ENCODE peak calls at places on chromosome 10, in five cellular contexts. E is cardiac fibroblast, X is psoas muscle, C is cardiac muscle cell, B is fibroblast of the aortic adventitia. F is an unnamed sample.

GRCh38 chr10:79072041-79072441 is 3.3 kb downstream of the ZMIZ1 start:
- DNase-seq in E (no peak), X (no peak), C (no peak), B (peak; percentile 28), F (no peak)

GRCh38 chr10:98456043-98456570 is 9.4 kb upstream of the HPS1 start:
- DNase-seq in E (no peak), X (no peak), C (no peak), B (no peak), F (no peak)

GRCh38 chr10:78614267-78614666 is 454.5 kb upstream of the ZMIZ1 start:
- DNase-seq in E (no peak), X (no peak), C (no peak), B (no peak), F (no peak)

GRCh38 chr10:86411852-86412550 is 45.4 kb upstream of the GRID1 start:
- DNase-seq in E (no peak), X (no peak), C (no peak), B (no peak), F (no peak)

GRCh38 chr10:8369666-8370065 is 315.2 kb downstream of the GATA3 start:
- DNase-seq in E (peak; percentile 96), X (no peak), C (peak; percentile 61), B (peak; percentile 70), F (no peak)

GRCh38 chr10:79159141-79159619 is 90.4 kb downstream of the ZMIZ1 start:
- DNase-seq in E (peak; percentile 89), X (peak; percentile 71), C (peak; percentile 76), B (peak; percentile 76), F (no peak)

GRCh38 chr10:22824520-22824919 is 103.3 kb upstream of the ARMC3 start:
- DNase-seq in E (no peak), X (no peak), C (no peak), B (no peak), F (no peak)

GRCh38 chr10:94465684-94466083 is 63.3 kb downstream of the TBC1D12 start:
- DNase-seq in E (no peak), X (no peak), C (no peak), B (no peak), F (no peak)

GRCh38 chr10:81428456-81429134 is 446.4 kb upstream of the NRG3 start:
- DNase-seq in E (no peak), X (no peak), C (no peak), B (no peak), F (no peak)

GRCh38 chr10:63642808-63643207 is 121.6 kb downstream of the REEP3 start:
- DNase-seq in E (no peak), X (no peak), C (peak; percentile 34), B (no peak), F (no peak)

GRCh38 chr10:63645195-63645594 is 124.0 kb downstream of the REEP3 start:
- DNase-seq in E (no peak), X (no peak), C (no peak), B (no peak), F (no peak)

GRCh38 chr10:63637833-63638443 is 116.7 kb downstream of the REEP3 start:
- DNase-seq in E (no peak), X (no peak), C (no peak), B (no peak), F (no peak)

GRCh38 chr10:63644398-63645142 is 123.4 kb downstream of the REEP3 start:
- DNase-seq in E (peak; percentile 59), X (no peak), C (no peak), B (peak; percentile 17), F (no peak)

GRCh38 chr10:63641799-63642198 is 120.6 kb downstream of the REEP3 start:
- DNase-seq in E (no peak), X (no peak), C (no peak), B (no peak), F (no peak)
- H3K4me3 ChIP-seq in E (no peak overlapping the region), X (no peak overlapping the region), C (no peak overlapping the region), B (no peak overlapping the region), F (no peak overlapping the region)

DNA sequence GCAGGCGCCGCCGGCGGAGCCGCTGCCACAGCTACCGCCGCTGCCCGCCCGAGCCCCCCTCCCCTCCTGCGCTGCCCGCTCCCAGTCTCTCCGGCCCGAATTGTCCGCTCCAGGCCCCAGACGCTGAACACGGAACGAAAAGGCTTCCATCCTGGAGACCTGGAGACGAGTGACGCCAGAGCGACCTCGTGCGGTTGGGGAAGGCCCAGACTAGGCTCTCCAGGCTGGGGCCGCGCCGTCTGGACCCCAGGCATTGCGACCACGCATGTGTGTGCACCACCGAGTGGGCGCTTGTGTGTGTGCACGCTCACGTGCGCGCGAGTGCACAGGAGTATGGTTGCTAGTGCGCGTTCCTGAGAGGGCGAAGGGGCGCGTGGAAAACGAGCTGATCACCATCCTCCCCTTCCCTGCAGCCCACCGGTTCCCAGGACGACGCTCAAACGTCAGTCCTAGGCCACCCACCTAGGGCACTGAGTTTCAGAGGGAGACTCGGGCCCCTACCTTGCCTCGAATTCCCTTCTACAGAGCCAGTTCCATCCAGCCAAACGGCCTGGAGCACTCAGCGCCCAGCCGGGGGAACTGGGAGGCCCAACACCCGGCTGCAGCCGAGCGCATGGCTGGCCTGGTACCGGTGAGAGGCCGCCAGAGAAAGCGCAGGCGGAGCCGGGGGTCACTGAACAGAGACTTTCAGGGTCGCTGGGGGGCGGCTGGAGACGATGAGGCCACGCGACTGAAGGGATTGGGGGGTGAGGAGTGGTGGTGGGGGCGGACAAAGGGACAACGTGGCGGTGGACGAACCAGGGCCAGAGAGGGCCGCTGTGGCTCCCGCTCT is 11.6 kb downstream of the LBX1 start:
- DNase-seq in E (peak; percentile 48), X (no peak), C (peak; percentile 50), B (no peak), F (peak; percentile 44)
- H3K4me3 ChIP-seq in E (no peak overlapping the region), X (no peak overlapping the region), C (peak overlapping the region; percentile 19), B (no peak overlapping the region), F (no peak overlapping the region)

DNA sequence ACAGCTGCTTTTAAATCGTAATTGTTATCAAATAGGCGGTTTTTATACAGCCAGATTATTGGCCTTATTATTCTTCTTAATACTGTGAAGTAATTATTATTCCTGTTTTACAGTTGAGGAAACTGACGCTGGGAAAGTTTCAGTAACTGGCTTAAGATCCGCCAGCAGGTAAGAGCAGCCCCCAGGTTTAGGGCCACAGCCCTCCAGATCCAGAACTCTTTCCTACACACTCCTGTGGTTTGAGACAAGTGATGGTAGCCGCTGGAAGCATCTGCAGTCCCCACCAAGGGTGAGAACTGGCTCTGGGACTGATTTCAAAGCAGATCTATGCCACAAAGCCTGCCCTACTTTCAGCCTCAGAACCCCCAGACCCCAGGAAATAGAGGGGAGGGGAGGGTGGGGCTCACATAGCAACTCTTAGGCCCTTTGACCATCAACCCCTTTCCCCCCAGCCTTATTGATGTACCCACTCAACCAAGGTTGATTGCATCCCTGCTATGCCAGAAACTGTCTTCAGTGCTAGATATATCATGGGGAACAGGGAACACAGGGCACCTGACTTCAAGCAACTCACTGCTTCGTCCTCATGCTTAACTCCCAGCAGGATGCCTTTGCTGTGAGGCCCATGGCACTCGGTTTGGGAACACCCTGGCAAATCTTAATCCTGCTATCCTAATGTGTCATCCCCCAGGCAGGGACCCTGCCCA is 2.9 kb upstream of the UNC5B start:
- DNase-seq in E (no peak), X (no peak), C (no peak), B (no peak), F (no peak)
- H3K4me3 ChIP-seq in E (no peak overlapping the region), X (peak overlapping the region; percentile 34), C (no peak overlapping the region), B (no peak overlapping the region), F (no peak overlapping the region)

GRCh38 chr10:89537361-89537760 is 2.0 kb upstream of the SLC16A12 start:
- DNase-seq in E (no peak), X (no peak), C (no peak), B (no peak), F (no peak)

GRCh38 chr10:89532476-89532875 is 2.9 kb downstream of the SLC16A12 start:
- DNase-seq in E (no peak), X (no peak), C (no peak), B (no peak), F (no peak)

GRCh38 chr10:89535185-89536012 is at the start of gene SLC16A12:
- DNase-seq in E (no peak), X (peak; percentile 55), C (peak; percentile 36), B (no peak), F (peak; percentile 53)

GRCh38 chr10:89534826-89535166 is 598 bp downstream of the SLC16A12 start:
- DNase-seq in E (no peak), X (no peak), C (no peak), B (no peak), F (no peak)

GRCh38 chr10:89536013-89536354 is 590 bp upstream of the SLC16A12 start:
- DNase-seq in E (no peak), X (no peak), C (no peak), B (no peak), F (no peak)
- H3K4me3 ChIP-seq in E (peak overlapping the region; percentile 52), X (peak overlapping the region; percentile 60), C (peak overlapping the region; percentile 48), B (peak overlapping the region; percentile 62), F (peak overlapping the region; percentile 70)

DNA sequence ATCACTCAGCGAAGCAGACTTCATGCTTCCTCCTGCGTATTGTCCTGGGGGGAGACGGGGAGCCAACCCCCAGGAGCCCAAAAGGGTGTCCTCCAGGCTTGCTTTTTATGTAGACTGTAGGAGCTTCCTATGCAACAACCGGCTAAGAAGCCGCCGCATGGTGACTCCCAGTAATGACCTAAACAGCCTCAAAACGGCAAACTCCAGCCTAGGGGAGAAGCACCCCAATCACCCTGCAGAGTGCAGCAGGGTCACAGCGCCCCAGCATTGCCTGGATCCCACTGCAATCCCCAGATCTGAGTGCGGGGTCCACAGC is 52.0 kb downstream of the PROSER2 start:
- DNase-seq in E (peak; percentile 36), X (no peak), C (no peak), B (no peak), F (no peak)
- H3K4me3 ChIP-seq in E (no peak overlapping the region), X (no peak overlapping the region), C (no peak overlapping the region), B (no peak overlapping the region), F (peak overlapping the region; percentile 31)

GRCh38 chr10:125153693-125154490 is 6.5 kb downstream of the CTBP2 start:
- DNase-seq in E (peak; percentile 43), X (no peak), C (peak; percentile 34), B (peak; percentile 54), F (peak; percentile 61)

GRCh38 chr10:125155669-125156068 is 4.7 kb downstream of the CTBP2 start:
- DNase-seq in E (no peak), X (no peak), C (no peak), B (no peak), F (no peak)

GRCh38 chr10:125154529-125154928 is 5.8 kb downstream of the CTBP2 start:
- DNase-seq in E (no peak), X (no peak), C (no peak), B (no peak), F (peak; percentile 48)

GRCh38 chr10:125156196-125156595 is 4.2 kb downstream of the CTBP2 start:
- DNase-seq in E (no peak), X (no peak), C (no peak), B (no peak), F (peak; percentile 44)

DNA sequence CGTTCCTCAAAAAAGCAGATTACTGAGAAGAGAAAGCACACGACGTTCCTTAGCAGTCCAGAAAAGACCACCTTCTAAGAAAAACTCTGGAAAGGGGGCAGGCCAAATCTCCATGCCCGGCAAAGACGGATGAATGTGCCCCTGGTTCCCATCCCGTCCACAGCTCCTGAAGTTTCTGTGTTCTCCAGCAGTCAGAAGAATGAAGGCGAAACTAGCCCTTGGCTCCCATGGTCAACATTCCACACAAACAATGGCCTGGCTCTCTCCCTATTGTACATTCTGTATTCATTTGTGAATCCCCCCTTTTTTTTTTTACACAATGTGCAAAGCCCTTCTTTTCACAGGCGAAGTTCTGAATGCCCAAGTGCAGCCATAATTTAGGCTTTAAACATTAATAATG is 5.3 kb downstream of the CTBP2 start:
- DNase-seq in E (peak; percentile 70), X (no peak), C (peak; percentile 34), B (peak; percentile 77), F (peak; percentile 64)
- H3K4me3 ChIP-seq in E (no peak overlapping the region), X (peak overlapping the region; percentile 93), C (no peak overlapping the region), B (peak overlapping the region; percentile 39), F (no peak overlapping the region)

GRCh38 chr10:129972145-129972965 is 8.3 kb upstream of the EBF3 start:
- DNase-seq in E (peak; percentile 14), X (peak; percentile 71), C (no peak), B (peak; percentile 35), F (no peak)
- H3K4me3 ChIP-seq in E (peak overlapping the region; percentile 7), X (peak overlapping the region; percentile 68), C (peak overlapping the region; percentile 19), B (peak overlapping the region; percentile 6), F (peak overlapping the region; percentile 72)